ENCODE peak calls at places on chromosome 15, in six cellular contexts. V, Z, G, W, K and L are unnamed samples.
A peak's percentile ranks its signal among the peaks of the same experiment; 100 is the strongest.

GRCh38 chr15:38076806-38077205 is 142.4 kb downstream of the TMCO5A start:
- DNase-seq in V (peak; percentile 49), Z (no peak), G (no peak), W (no peak), K (no peak), L (no peak)

GRCh38 chr15:60535743-60536142 is 56.8 kb upstream of the ICE2 start:
- DNase-seq in V (no peak), Z (no peak), G (no peak), W (no peak), K (no peak), L (no peak)

GRCh38 chr15:34583399-34584320 is at the start of gene GOLGA8B:
- DNase-seq in V (peak; percentile 67), Z (peak; percentile 85), G (peak; percentile 79), W (peak; percentile 80), K (peak; percentile 87), L (peak; percentile 34)

GRCh38 chr15:89664951-89665350 is 9.7 kb upstream of the KIF7 start:
- DNase-seq in V (no peak), Z (no peak), G (no peak), W (no peak), K (no peak), L (no peak)

GRCh38 chr15:92643849-92644815 is 11.4 kb downstream of the FAM174B start:
- DNase-seq in V (no peak), Z (no peak), G (peak; percentile 50), W (no peak), K (peak; percentile 52), L (no peak)

GRCh38 chr15:32683906-32684584 is 33.8 kb upstream of the GREM1 start:
- DNase-seq in V (peak; percentile 67), Z (no peak), G (peak; percentile 88), W (no peak), K (no peak), L (no peak)

GRCh38 chr15:99090011-99090699 is 14.7 kb upstream of the SYNM start:
- DNase-seq in V (no peak), Z (no peak), G (no peak), W (peak; percentile 53), K (no peak), L (no peak)

GRCh38 chr15:88938802-88939485 is 25.8 kb upstream of the MFGE8 start:
- DNase-seq in V (no peak), Z (no peak), G (no peak), W (no peak), K (no peak), L (no peak)

GRCh38 chr15:35616436-35617271 is 70.7 kb upstream of the DPH6 start:
- DNase-seq in V (no peak), Z (no peak), G (no peak), W (no peak), K (no peak), L (no peak)

GRCh38 chr15:43998607-43999006 is 171.8 kb downstream of the WDR76 start:
- DNase-seq in V (no peak), Z (no peak), G (no peak), W (no peak), K (peak; percentile 24), L (no peak)

GRCh38 chr15:56496635-56497034 is 31.7 kb upstream of the MNS1 start:
- DNase-seq in V (no peak), Z (peak; percentile 19), G (peak; percentile 73), W (no peak), K (peak; percentile 31), L (no peak)

GRCh38 chr15:66698318-66698961 is 3.6 kb upstream of the SMAD6 start:
- DNase-seq in V (peak; percentile 83), Z (no peak), G (peak; percentile 75), W (peak; percentile 88), K (peak; percentile 74), L (peak; percentile 10)

GRCh38 chr15:68610825-68611224 is 32.0 kb downstream of the CORO2B start:
- DNase-seq in V (no peak), Z (no peak), G (no peak), W (no peak), K (no peak), L (no peak)

GRCh38 chr15:68609618-68610017 is 30.8 kb downstream of the CORO2B start:
- DNase-seq in V (peak; percentile 74), Z (no peak), G (no peak), W (peak; percentile 94), K (peak; percentile 50), L (no peak)

GRCh38 chr15:68606332-68606731 is 27.5 kb downstream of the CORO2B start:
- DNase-seq in V (no peak), Z (no peak), G (no peak), W (no peak), K (no peak), L (no peak)

GRCh38 chr15:68608206-68608843 is 29.5 kb downstream of the CORO2B start:
- DNase-seq in V (peak; percentile 78), Z (no peak), G (no peak), W (peak; percentile 88), K (peak; percentile 63), L (peak; percentile 45)

GRCh38 chr15:68608844-68609232 is 30.0 kb downstream of the CORO2B start:
- DNase-seq in V (no peak), Z (no peak), G (no peak), W (no peak), K (no peak), L (no peak)
- H3K27ac ChIP-seq in V (no peak overlapping the region), Z (no peak overlapping the region), G (no peak overlapping the region), W (peak overlapping the region; percentile 74), K (no peak overlapping the region), L (peak overlapping the region; percentile 69)

DNA sequence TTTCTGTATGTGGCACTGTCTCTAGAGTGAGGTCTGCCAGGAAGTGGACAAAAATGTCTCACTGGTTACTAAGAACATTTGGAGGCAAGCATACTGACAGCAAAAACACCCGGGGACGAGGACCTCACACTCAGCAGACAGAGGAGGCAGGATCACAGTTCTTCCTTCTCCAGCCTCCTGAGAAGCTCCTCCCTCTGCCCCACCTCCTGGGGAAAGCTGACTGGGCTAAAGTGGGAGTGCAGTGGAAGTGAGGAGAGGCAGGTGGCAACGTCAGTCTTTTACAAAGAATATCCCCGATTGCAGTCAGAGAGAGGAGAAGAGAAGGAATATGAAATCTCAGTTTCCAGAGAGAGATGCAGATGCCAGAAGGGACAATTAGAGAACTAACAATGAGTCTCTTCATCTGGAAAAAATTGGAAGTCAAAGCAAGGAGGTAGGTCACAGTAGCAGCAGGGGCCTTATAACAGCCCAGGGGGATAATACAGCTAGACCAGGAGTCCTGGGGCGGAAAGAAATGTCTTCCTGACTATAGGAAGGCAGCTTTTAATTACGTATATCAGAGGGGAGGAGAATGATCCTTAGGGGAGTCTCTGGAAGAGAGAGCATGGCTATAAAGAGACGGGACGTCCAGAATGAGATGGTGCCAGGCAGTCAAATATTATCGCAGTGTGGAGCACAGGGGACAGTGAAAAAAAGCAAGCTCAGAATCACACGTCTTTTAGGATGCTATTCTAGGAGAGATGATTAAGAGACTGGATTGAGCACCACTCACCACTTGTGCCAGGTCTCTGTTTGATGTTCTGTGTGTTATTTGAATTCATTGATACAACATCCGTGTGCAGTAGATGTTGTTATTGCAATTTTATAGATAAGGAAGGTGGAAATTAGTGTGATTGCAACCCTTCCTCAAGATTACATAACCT is 47.2 kb downstream of the LEO1 start:
- DNase-seq in V (no peak), Z (no peak), G (no peak), W (no peak), K (peak; percentile 15), L (peak; percentile 62)
- H3K27ac ChIP-seq in V (no peak overlapping the region), Z (no peak overlapping the region), G (no peak overlapping the region), W (no peak overlapping the region), K (no peak overlapping the region), L (peak overlapping the region; percentile 90)

DNA sequence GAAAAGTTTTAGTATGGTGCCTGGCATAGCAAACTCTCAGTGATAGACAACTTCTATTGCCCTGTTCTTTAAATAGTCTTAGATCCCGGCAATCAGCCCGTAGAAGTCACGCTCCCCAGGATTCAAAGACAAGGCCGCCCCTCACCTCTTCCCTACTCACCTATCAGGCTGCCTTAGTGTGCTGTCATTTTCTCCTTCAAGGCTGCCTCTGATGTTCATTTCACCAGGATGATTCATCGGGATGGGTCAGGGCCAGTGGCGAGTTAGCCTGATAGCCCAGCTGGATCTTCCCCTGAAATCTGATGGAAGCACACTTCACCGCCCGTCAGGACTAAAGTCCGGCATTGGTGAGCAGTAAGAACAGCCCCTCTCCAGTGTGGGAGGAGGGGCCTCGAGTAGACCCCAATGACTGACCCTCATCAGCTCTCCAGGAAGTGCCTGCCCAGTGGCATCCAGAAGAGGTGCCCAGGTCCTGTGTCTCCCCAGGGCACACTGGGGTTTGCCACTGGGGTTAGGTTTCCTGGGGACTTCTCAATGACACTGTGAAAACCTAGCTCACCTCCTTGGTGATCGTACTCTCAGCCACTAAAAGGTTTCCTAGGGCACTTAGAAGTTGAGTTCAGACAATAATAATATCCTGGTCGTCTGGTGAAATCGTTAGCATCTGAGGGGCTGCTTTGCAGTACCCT is 37.5 kb downstream of the TPM1 start:
- DNase-seq in V (no peak), Z (no peak), G (peak; percentile 64), W (no peak), K (no peak), L (no peak)
- H3K27ac ChIP-seq in V (no peak overlapping the region), Z (no peak overlapping the region), G (no peak overlapping the region), W (no peak overlapping the region), K (no peak overlapping the region), L (no peak overlapping the region)

DNA sequence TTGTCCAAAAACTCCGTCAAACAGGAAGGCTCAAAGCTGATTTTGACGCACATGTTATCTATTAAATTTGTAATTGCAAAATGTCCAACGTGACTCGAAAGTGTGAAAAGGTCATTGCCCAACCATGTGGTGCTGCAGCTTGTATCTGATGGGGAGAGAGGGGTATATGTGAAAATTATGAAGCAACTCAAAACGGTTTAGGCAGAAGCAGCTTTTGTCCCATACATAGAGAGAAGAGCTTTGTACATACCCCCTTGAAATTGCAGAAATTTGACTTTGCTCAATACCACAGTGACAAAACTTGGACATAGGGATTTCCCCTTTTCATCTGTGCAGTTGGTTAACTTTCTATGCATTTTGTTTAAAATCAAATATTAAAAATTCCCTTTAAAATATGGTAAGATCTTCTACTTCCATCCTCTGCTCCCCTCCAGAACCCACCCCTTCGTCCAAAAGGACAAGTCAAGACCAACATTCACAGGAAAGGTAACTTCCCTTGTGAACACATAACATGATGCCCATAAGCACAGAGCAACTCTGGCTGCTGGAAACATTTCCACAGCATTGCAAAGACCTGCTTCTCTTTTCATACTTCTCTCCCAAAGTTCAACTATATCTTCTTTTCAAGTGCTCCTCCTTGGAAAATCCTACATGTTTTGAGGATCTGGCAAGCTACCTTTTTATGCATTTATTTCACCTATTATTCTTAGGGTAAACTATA is 253.7 kb upstream of the THBS1 start:
- DNase-seq in V (no peak), Z (no peak), G (no peak), W (no peak), K (no peak), L (no peak)
- H3K27ac ChIP-seq in V (no peak overlapping the region), Z (no peak overlapping the region), G (no peak overlapping the region), W (no peak overlapping the region), K (no peak overlapping the region), L (no peak overlapping the region)

GRCh38 chr15:100112061-100112420 is 229.7 kb downstream of the ADAMTS17 start:
- DNase-seq in V (no peak), Z (no peak), G (no peak), W (no peak), K (no peak), L (no peak)
- H3K27ac ChIP-seq in V (peak overlapping the region; percentile 95), Z (no peak overlapping the region), G (peak overlapping the region; percentile 83), W (peak overlapping the region; percentile 96), K (no peak overlapping the region), L (no peak overlapping the region)

DNA sequence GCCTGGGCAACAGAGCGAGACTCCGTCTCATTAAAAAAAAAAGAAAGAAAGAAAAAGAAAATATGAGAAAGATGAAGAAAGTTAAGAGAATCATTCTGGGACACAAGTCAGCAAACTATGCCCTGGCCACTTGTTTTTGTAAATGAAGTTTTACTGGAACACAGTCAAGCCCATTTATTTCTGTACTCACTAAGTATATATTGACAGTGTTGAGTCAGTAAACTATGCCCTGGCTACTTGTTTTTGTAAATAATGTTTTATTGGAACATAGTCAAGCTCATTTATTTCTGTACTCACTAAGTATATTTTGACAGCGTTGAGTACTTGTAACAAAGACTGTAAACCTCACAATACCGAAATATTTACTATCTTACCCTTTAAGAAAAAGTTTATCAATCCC is 42.2 kb upstream of the SIN3A start:
- DNase-seq in V (no peak), Z (no peak), G (peak; percentile 60), W (no peak), K (no peak), L (no peak)
- H3K27ac ChIP-seq in V (no peak overlapping the region), Z (no peak overlapping the region), G (no peak overlapping the region), W (no peak overlapping the region), K (no peak overlapping the region), L (no peak overlapping the region)